ENCODE peak calls at places on chromosomes 13 and 19, in five cellular contexts. One of them, this sample, is unnamed.

GRCh38 chr13:112814905-112815585 is 125.2 kb downstream of the ATP11A start:
- DNase-seq in pancreas: no peak
- DNase-seq in fibroblast of lung: peak
- DNase-seq in MM.1S: no peak
- DNase-seq in cardiac muscle cell: no peak
- DNase-seq in this sample: peak

GRCh38 chr19:49593233-49594113 is 2.5 kb downstream of the PRR12 start:
- DNase-seq in pancreas: peak
- DNase-seq in fibroblast of lung: peak
- DNase-seq in MM.1S: peak
- DNase-seq in cardiac muscle cell: peak
- DNase-seq in this sample: peak

GRCh38 chr19:15122331-15123030 is 15.3 kb downstream of the SYDE1 start:
- DNase-seq in pancreas: no peak
- DNase-seq in fibroblast of lung: no peak
- DNase-seq in MM.1S: no peak
- DNase-seq in cardiac muscle cell: no peak
- DNase-seq in this sample: no peak

GRCh38 chr13:80783926-80784325 is 443.0 kb upstream of the SPRY2 start:
- DNase-seq in pancreas: no peak
- DNase-seq in fibroblast of lung: peak
- DNase-seq in MM.1S: no peak
- DNase-seq in cardiac muscle cell: no peak
- DNase-seq in this sample: no peak

GRCh38 chr13:110645750-110646149 is 30.4 kb downstream of the NAXD start:
- DNase-seq in pancreas: no peak
- DNase-seq in fibroblast of lung: no peak
- DNase-seq in MM.1S: no peak
- DNase-seq in cardiac muscle cell: no peak
- DNase-seq in this sample: no peak

GRCh38 chr13:103815619-103816018 is 749.4 kb upstream of the SLC10A2 start:
- DNase-seq in pancreas: no peak
- DNase-seq in fibroblast of lung: peak
- DNase-seq in MM.1S: peak
- DNase-seq in cardiac muscle cell: no peak
- DNase-seq in this sample: no peak

GRCh38 chr13:100230813-100231575 is 142.1 kb downstream of the PCCA start:
- DNase-seq in pancreas: no peak
- DNase-seq in fibroblast of lung: no peak
- DNase-seq in MM.1S: peak
- DNase-seq in cardiac muscle cell: peak
- DNase-seq in this sample: no peak

GRCh38 chr13:89227356-89227755 is 1556.2 kb downstream of the SLITRK5 start:
- DNase-seq in pancreas: no peak
- DNase-seq in fibroblast of lung: peak
- DNase-seq in MM.1S: no peak
- DNase-seq in cardiac muscle cell: no peak
- DNase-seq in this sample: no peak

GRCh38 chr19:50790365-50790825 is at the start of gene ACP4:
- DNase-seq in pancreas: no peak
- DNase-seq in fibroblast of lung: no peak
- DNase-seq in MM.1S: no peak
- DNase-seq in cardiac muscle cell: no peak
- DNase-seq in this sample: no peak

GRCh38 chr19:47465957-47466356 is 5.7 kb downstream of the SLC8A2 start:
- DNase-seq in pancreas: no peak
- DNase-seq in fibroblast of lung: no peak
- DNase-seq in MM.1S: no peak
- DNase-seq in cardiac muscle cell: no peak
- DNase-seq in this sample: no peak

GRCh38 chr13:109785141-109785891 is 1.1 kb downstream of the IRS2 start:
- DNase-seq in pancreas: peak
- DNase-seq in fibroblast of lung: peak
- DNase-seq in MM.1S: no peak
- DNase-seq in cardiac muscle cell: peak
- DNase-seq in this sample: peak

GRCh38 chr13:110680852-110681251 is 25.1 kb downstream of the CARS2 start:
- DNase-seq in pancreas: no peak
- DNase-seq in fibroblast of lung: no peak
- DNase-seq in MM.1S: peak
- DNase-seq in cardiac muscle cell: peak
- DNase-seq in this sample: no peak

GRCh38 chr19:30518965-30519606 is 146.9 kb downstream of the ZNF536 start:
- DNase-seq in pancreas: no peak
- DNase-seq in fibroblast of lung: no peak
- DNase-seq in MM.1S: no peak
- DNase-seq in cardiac muscle cell: no peak
- DNase-seq in this sample: no peak

GRCh38 chr13:114011226-114011625 is 37.4 kb upstream of the C13orf46 start:
- DNase-seq in pancreas: no peak
- DNase-seq in fibroblast of lung: no peak
- DNase-seq in MM.1S: no peak
- DNase-seq in cardiac muscle cell: no peak
- DNase-seq in this sample: peak

GRCh38 chr13:22009500-22009899 is 338.6 kb downstream of the FGF9 start:
- DNase-seq in pancreas: no peak
- DNase-seq in fibroblast of lung: no peak
- DNase-seq in MM.1S: no peak
- DNase-seq in cardiac muscle cell: no peak
- DNase-seq in this sample: no peak

GRCh38 chr19:5903054-5903501 is 512 bp downstream of the NDUFA11 start:
- DNase-seq in pancreas: peak
- DNase-seq in fibroblast of lung: peak
- DNase-seq in MM.1S: peak
- DNase-seq in cardiac muscle cell: peak
- DNase-seq in this sample: no peak

GRCh38 chr19:21585491-21585890 is 80.1 kb downstream of the ZNF429 start:
- DNase-seq in pancreas: peak
- DNase-seq in fibroblast of lung: no peak
- DNase-seq in MM.1S: no peak
- DNase-seq in cardiac muscle cell: no peak
- DNase-seq in this sample: no peak

GRCh38 chr13:36820222-36820621 is 1.2 kb downstream of the RFXAP start:
- DNase-seq in pancreas: no peak
- DNase-seq in fibroblast of lung: no peak
- DNase-seq in MM.1S: peak
- DNase-seq in cardiac muscle cell: no peak
- DNase-seq in this sample: no peak

GRCh38 chr13:33388254-33388998 is 102.9 kb upstream of the STARD13 start:
- DNase-seq in pancreas: no peak
- DNase-seq in fibroblast of lung: no peak
- DNase-seq in MM.1S: no peak
- DNase-seq in cardiac muscle cell: peak
- DNase-seq in this sample: no peak

GRCh38 chr19:48624791-48625723 is 5.8 kb downstream of the SPHK2 start:
- DNase-seq in pancreas: no peak
- DNase-seq in fibroblast of lung: no peak
- DNase-seq in MM.1S: no peak
- DNase-seq in cardiac muscle cell: peak
- DNase-seq in this sample: peak

GRCh38 chr19:43768273-43769050 is 12.3 kb downstream of the KCNN4 start:
- DNase-seq in pancreas: no peak
- DNase-seq in fibroblast of lung: no peak
- DNase-seq in MM.1S: no peak
- DNase-seq in cardiac muscle cell: no peak
- DNase-seq in this sample: peak

GRCh38 chr13:85665286-85665685 is 133.9 kb downstream of the SLITRK6 start:
- DNase-seq in pancreas: no peak
- DNase-seq in fibroblast of lung: peak
- DNase-seq in MM.1S: no peak
- DNase-seq in cardiac muscle cell: no peak
- DNase-seq in this sample: no peak

GRCh38 chr19:28929026-28929425 is 283.9 kb downstream of the UQCRFS1 start:
- DNase-seq in pancreas: no peak
- DNase-seq in fibroblast of lung: no peak
- DNase-seq in MM.1S: no peak
- DNase-seq in cardiac muscle cell: no peak
- DNase-seq in this sample: no peak

GRCh38 chr13:99133230-99133629 is 67.4 kb upstream of the UBAC2 start:
- DNase-seq in pancreas: no peak
- DNase-seq in fibroblast of lung: no peak
- DNase-seq in MM.1S: no peak
- DNase-seq in cardiac muscle cell: peak
- DNase-seq in this sample: no peak

GRCh38 chr19:7751157-7751783 is 3.9 kb upstream of the CD209 start:
- DNase-seq in pancreas: no peak
- DNase-seq in fibroblast of lung: no peak
- DNase-seq in MM.1S: no peak
- DNase-seq in cardiac muscle cell: no peak
- DNase-seq in this sample: no peak

GRCh38 chr19:45752639-45753038 is 16.4 kb downstream of the SIX5 start:
- DNase-seq in pancreas: no peak
- DNase-seq in fibroblast of lung: no peak
- DNase-seq in MM.1S: no peak
- DNase-seq in cardiac muscle cell: no peak
- DNase-seq in this sample: no peak

GRCh38 chr19:57473646-57474045 is 3.7 kb downstream of the ZNF772 start:
- DNase-seq in pancreas: no peak
- DNase-seq in fibroblast of lung: peak
- DNase-seq in MM.1S: no peak
- DNase-seq in cardiac muscle cell: no peak
- DNase-seq in this sample: no peak

GRCh38 chr19:3964256-3965194 is 6.4 kb downstream of the DAPK3 start:
- DNase-seq in pancreas: peak
- DNase-seq in fibroblast of lung: no peak
- DNase-seq in MM.1S: no peak
- DNase-seq in cardiac muscle cell: no peak
- DNase-seq in this sample: no peak

GRCh38 chr19:47093841-47094240 is 19.7 kb downstream of the ZC3H4 start:
- DNase-seq in pancreas: no peak
- DNase-seq in fibroblast of lung: no peak
- DNase-seq in MM.1S: no peak
- DNase-seq in cardiac muscle cell: peak
- DNase-seq in this sample: no peak

GRCh38 chr13:35481777-35482176 is 5.3 kb upstream of the MAB21L1 start:
- DNase-seq in pancreas: no peak
- DNase-seq in fibroblast of lung: no peak
- DNase-seq in MM.1S: no peak
- DNase-seq in cardiac muscle cell: no peak
- DNase-seq in this sample: no peak

GRCh38 chr19:5235458-5236219 is 105.0 kb downstream of the PTPRS start:
- DNase-seq in pancreas: no peak
- DNase-seq in fibroblast of lung: no peak
- DNase-seq in MM.1S: no peak
- DNase-seq in cardiac muscle cell: no peak
- DNase-seq in this sample: peak

GRCh38 chr13:39051157-39051556 is 12.9 kb downstream of the NHLRC3 start:
- DNase-seq in pancreas: no peak
- DNase-seq in fibroblast of lung: peak
- DNase-seq in MM.1S: no peak
- DNase-seq in cardiac muscle cell: peak
- DNase-seq in this sample: no peak
- TF ChIP-seq CTCF in pancreas: no peak
- TF ChIP-seq CTCF in fibroblast of lung: no peak
- TF ChIP-seq CTCF in MM.1S: peak
- TF ChIP-seq CTCF in cardiac muscle cell: peak
- TF ChIP-seq CTCF in this sample: peak

DNA sequence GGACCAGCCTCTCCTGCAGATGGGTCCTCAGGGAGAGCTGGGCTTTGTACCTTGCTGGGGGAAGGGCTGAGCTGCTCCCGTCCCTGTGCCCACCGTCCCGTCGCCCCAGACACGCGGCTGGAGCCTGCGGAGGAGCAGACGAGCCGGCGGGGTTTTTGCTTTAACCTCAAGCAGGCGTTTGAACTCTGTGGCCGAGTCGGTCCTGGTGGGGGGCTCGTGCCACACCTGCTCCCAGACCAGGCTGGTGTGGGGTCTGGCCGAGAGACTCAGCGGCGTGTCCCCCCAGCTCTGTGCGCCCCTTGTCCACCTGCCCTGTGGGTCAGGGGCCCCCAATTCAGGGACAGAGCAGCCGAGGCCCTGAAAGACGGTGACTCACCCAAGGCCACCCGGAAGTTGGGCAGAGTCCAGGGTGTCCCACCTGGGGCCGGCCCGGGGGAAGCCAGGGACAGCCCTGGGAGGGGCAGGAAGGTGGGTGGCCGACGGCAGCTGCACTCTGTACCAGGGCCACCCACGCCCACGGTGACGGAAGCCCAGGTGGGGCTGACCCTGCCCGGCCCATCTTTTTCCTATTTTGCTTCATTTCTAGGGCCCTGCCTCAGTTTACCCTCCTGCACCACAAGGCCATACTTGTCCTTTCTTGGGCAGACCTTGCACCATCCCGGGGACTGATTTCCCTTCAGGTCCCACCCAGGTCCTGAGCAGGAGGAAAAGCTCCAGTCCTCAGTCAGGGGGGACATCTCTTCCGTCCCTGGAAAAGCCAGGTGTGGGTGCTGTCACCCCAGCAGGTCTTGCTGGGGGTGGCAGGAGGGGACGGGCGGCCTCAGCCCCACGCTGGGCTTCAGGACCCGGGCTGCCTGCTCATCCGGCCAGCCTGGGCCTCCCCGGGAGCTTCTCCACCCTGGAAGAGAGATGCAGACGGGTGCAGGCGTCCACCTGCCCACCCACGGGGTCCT is 5.3 kb downstream of the EFNA2 start:
- DNase-seq in pancreas: no peak
- DNase-seq in fibroblast of lung: no peak
- DNase-seq in MM.1S: no peak
- DNase-seq in cardiac muscle cell: no peak
- DNase-seq in this sample: no peak
- TF ChIP-seq CTCF in pancreas: no peak
- TF ChIP-seq CTCF in fibroblast of lung: no peak
- TF ChIP-seq CTCF in MM.1S: no peak
- TF ChIP-seq CTCF in cardiac muscle cell: no peak
- TF ChIP-seq CTCF in this sample: no peak

GRCh38 chr13:95191821-95192220 is 109.4 kb downstream of the ABCC4 start:
- DNase-seq in pancreas: peak
- DNase-seq in fibroblast of lung: peak
- DNase-seq in MM.1S: peak
- DNase-seq in cardiac muscle cell: peak
- DNase-seq in this sample: peak
- TF ChIP-seq CTCF in pancreas: peak
- TF ChIP-seq CTCF in fibroblast of lung: peak
- TF ChIP-seq CTCF in MM.1S: peak
- TF ChIP-seq CTCF in cardiac muscle cell: peak
- TF ChIP-seq CTCF in this sample: peak

GRCh38 chr13:29428992-29429315 is 166.5 kb downstream of the SLC7A1 start:
- DNase-seq in pancreas: no peak
- DNase-seq in fibroblast of lung: no peak
- DNase-seq in MM.1S: no peak
- DNase-seq in cardiac muscle cell: no peak
- DNase-seq in this sample: no peak
- TF ChIP-seq CTCF in pancreas: no peak
- TF ChIP-seq CTCF in fibroblast of lung: no peak
- TF ChIP-seq CTCF in MM.1S: no peak
- TF ChIP-seq CTCF in cardiac muscle cell: no peak
- TF ChIP-seq CTCF in this sample: no peak